ENCODE peak calls at places on chromosomes 13 and 19, in six cellular contexts. V, W, J, U, I and C are unnamed samples.

GRCh38 chr13:51681037-51681678 is 96.9 kb downstream of the WDFY2 start:
- DNase-seq in V (peak), W (peak), J (peak), U (no peak), I (no peak), C (no peak)

GRCh38 chr13:113546571-113547247 is 37.8 kb upstream of the TFDP1 start:
- DNase-seq in V (no peak), W (no peak), J (peak), U (peak), I (no peak), C (peak)

GRCh38 chr13:37074703-37075102 is 15.2 kb upstream of the SUPT20H start:
- DNase-seq in V (no peak), W (no peak), J (peak), U (no peak), I (peak), C (no peak)

GRCh38 chr13:51523082-51523518 is 61.2 kb upstream of the WDFY2 start:
- DNase-seq in V (peak), W (no peak), J (peak), U (no peak), I (no peak), C (no peak)

GRCh38 chr13:81927347-81927746 is 1586.4 kb upstream of the SPRY2 start:
- DNase-seq in V (no peak), W (no peak), J (no peak), U (no peak), I (peak), C (no peak)

GRCh38 chr13:75178436-75178835 is 303.5 kb downstream of the TBC1D4 start:
- DNase-seq in V (no peak), W (no peak), J (no peak), U (no peak), I (no peak), C (no peak)

GRCh38 chr13:110336681-110337080 is 29.6 kb downstream of the COL4A2 start:
- DNase-seq in V (peak), W (no peak), J (no peak), U (no peak), I (no peak), C (no peak)

GRCh38 chr13:49527123-49527522 is 31.4 kb downstream of the PHF11 start:
- DNase-seq in V (peak), W (no peak), J (no peak), U (no peak), I (no peak), C (peak)

GRCh38 chr13:72886272-72887062 is 104.5 kb downstream of the PIBF1 start:
- DNase-seq in V (no peak), W (no peak), J (peak), U (no peak), I (no peak), C (no peak)

GRCh38 chr19:7611541-7612279 is 16.0 kb downstream of the CAMSAP3 start:
- DNase-seq in V (no peak), W (no peak), J (no peak), U (no peak), I (no peak), C (no peak)

GRCh38 chr19:32702010-32702409 is 10.4 kb downstream of the NUDT19 start:
- DNase-seq in V (no peak), W (no peak), J (no peak), U (no peak), I (peak), C (no peak)

GRCh38 chr13:78182813-78183212 is 264.2 kb upstream of the EDNRB start:
- DNase-seq in V (no peak), W (no peak), J (peak), U (no peak), I (no peak), C (no peak)

GRCh38 chr13:108494991-108495661 is 134.3 kb upstream of the MYO16 start:
- DNase-seq in V (no peak), W (no peak), J (peak), U (no peak), I (peak), C (no peak)
- H3K4me3 ChIP-seq in V (no peak), W (no peak), J (no peak), U (no peak), I (peak), C (peak)

DNA sequence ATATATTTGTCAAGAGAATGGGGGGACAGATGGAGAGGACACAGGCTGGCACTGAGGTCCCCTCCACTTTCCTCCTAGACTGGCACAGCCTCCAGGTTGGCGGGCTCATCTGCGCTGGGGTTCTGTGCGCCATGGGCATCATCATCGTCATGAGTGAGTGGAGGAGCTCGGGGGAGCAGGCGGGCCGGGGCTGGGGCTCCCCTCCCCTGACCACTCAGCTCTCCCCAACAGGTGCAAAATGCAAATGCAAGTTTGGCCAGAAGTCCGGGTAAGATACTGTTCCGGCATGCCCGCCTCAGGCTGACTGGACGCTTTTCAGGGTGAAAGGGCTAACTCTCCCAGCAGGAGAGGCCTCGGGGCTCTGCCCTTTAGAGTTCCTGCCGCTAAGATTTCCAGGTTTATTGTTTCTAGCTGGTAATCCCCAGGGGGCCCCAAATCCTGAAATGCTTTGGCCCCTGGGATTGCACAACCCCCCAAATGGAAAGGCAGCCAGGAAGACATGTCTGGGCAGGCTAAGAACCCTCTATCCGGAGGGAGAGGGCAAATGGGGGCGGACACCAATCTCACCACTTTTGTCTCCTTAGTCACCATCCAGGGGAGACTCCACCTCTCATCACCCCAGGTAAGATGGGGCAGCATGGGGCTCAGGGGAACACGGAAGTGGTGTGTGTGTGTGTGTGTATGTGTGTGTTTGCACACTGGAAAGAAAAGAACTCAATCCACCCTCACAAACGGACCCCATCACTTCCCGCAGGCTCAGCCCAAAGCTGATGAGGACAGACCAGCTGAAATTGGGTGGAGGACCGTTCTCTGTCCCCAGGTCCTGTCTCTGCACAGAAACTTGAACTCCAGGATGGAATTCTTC is 7.3 kb downstream of the FXYD3 start:
- DNase-seq in V (no peak), W (no peak), J (no peak), U (no peak), I (no peak), C (no peak)
- H3K4me3 ChIP-seq in V (no peak), W (no peak), J (no peak), U (no peak), I (no peak), C (no peak)

DNA sequence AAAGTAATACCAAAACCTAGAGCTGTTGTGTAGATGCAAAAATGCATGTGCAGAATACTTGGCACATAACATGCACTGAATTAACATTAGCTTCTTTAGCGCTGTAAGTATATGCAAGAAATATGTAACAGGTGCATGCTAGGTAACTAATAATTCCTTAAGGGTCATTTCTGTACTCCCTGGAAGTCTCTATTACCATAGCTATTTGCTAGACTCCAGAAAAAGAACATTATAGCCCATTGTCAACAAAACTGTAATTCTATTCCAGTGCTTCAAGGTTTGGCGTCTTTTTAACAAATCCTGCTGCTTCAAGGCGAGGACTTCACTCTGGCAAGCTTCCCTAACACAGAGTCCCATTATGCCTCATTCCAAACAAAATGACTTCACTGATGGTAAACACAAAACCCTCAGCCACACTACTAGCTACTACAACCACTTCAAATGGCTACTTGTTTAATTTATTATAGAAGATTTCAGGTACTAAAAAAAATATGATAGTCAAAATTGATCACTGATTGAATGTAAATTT is 32.7 kb downstream of the ELF1 start:
- DNase-seq in V (no peak), W (no peak), J (peak), U (no peak), I (no peak), C (no peak)
- H3K4me3 ChIP-seq in V (no peak), W (no peak), J (no peak), U (no peak), I (no peak), C (no peak)

GRCh38 chr19:34996978-34997640 is 3.0 kb upstream of the GRAMD1A start:
- DNase-seq in V (no peak), W (no peak), J (no peak), U (peak), I (no peak), C (no peak)
- H3K4me3 ChIP-seq in V (no peak), W (no peak), J (no peak), U (no peak), I (no peak), C (no peak)

GRCh38 chr19:19342086-19343015 is 21.7 kb downstream of the MAU2 start:
- DNase-seq in V (peak), W (peak), J (peak), U (peak), I (peak), C (peak)

GRCh38 chr19:19343762-19344161 is 23.1 kb downstream of the MAU2 start:
- DNase-seq in V (no peak), W (no peak), J (no peak), U (no peak), I (no peak), C (no peak)

GRCh38 chr19:19345232-19345631 is 24.6 kb downstream of the MAU2 start:
- DNase-seq in V (no peak), W (no peak), J (no peak), U (no peak), I (no peak), C (no peak)

GRCh38 chr19:19341026-19341425 is 20.4 kb downstream of the MAU2 start:
- DNase-seq in V (no peak), W (no peak), J (no peak), U (no peak), I (no peak), C (no peak)

GRCh38 chr19:19343016-19343362 is 22.4 kb downstream of the MAU2 start:
- DNase-seq in V (no peak), W (no peak), J (no peak), U (no peak), I (no peak), C (no peak)
- H3K4me3 ChIP-seq in V (no peak), W (no peak), J (no peak), U (no peak), I (no peak), C (no peak)